ENCODE peak calls at places on chromosomes 1 and 21, in eight cellular contexts. I is mesenchymal stem cell, S is heart left ventricle, N is dorsolateral prefrontal cortex, G is esophagus squamous epithelium, C is A549, V is ovary, Q is Panc1. R is an unnamed sample.

GRCh38 chr1:8986814-8987190 is 39.4 kb downstream of the SLC2A7 start:
- DNase-seq in C (no peak), V (no peak), G (no peak), I (no peak), S (no peak), Q (no peak), N (no peak), R (peak; percentile 31)

GRCh38 chr1:149844650-149845255 is 54.6 kb upstream of the BOLA1 start:
- DNase-seq in I (peak; percentile 1), V (no peak), S (no peak), Q (no peak), C (no peak), N (peak; percentile 2), G (no peak), R (no peak)

GRCh38 chr1:9767964-9768668 is 55.6 kb downstream of the CLSTN1 start:
- DNase-seq in G (no peak), S (no peak), Q (no peak), C (no peak), V (no peak), N (no peak), I (no peak), R (no peak)

GRCh38 chr1:30452925-30453324 is 270.5 kb downstream of the MATN1 start:
- DNase-seq in I (no peak), Q (no peak), C (no peak), N (no peak), V (no peak), G (no peak), S (no peak), R (no peak)

GRCh38 chr1:228400692-228401454 is 5.8 kb downstream of the TRIM11 start:
- DNase-seq in C (no peak), S (no peak), V (no peak), G (no peak), I (no peak), Q (no peak), N (no peak), R (no peak)

GRCh38 chr1:44436401-44437394 is 31.6 kb downstream of the RNF220 start:
- DNase-seq in C (no peak), I (no peak), S (no peak), N (no peak), Q (no peak), V (no peak), G (no peak), R (no peak)

GRCh38 chr1:150528196-150528595 is 12.6 kb downstream of the FALEC start:
- DNase-seq in V (no peak), Q (no peak), I (peak; percentile 65), C (no peak), G (no peak), S (no peak), N (no peak), R (no peak)

GRCh38 chr1:15431571-15431948 is 6.7 kb upstream of the CTRC start:
- DNase-seq in G (no peak), S (no peak), Q (no peak), V (no peak), I (no peak), C (no peak), N (no peak), R (no peak)

GRCh38 chr1:51189421-51190073 is 46.5 kb upstream of the RNF11 start:
- DNase-seq in C (peak; percentile 61), Q (peak; percentile 61), N (peak; percentile 52), S (peak; percentile 29), I (peak; percentile 71), G (no peak), V (no peak), R (no peak)

GRCh38 chr1:63799324-63799723 is 25.5 kb downstream of the ROR1 start:
- DNase-seq in G (no peak), N (no peak), I (peak; percentile 47), V (no peak), C (no peak), Q (no peak), S (no peak), R (no peak)

GRCh38 chr1:150282558-150282958 is 204 bp downstream of the CIART start:
- DNase-seq in C (no peak), S (no peak), Q (no peak), V (no peak), I (no peak), N (no peak), G (no peak), R (no peak)

GRCh38 chr1:244450597-244451538 is 841 bp downstream of the ADSS2 start:
- DNase-seq in G (no peak), C (peak; percentile 40), V (peak; percentile 79), I (peak; percentile 77), Q (no peak), S (peak; percentile 56), N (no peak), R (peak; percentile 61)

GRCh38 chr21:29529139-29529538 is 230.4 kb downstream of the BACH1 start:
- DNase-seq in Q (no peak), C (no peak), N (no peak), I (no peak), G (no peak), V (no peak), S (no peak), R (no peak)
- H3K27ac ChIP-seq in Q (no peak overlapping the region), C (no peak overlapping the region), N (no peak overlapping the region), I (no peak overlapping the region), G (no peak overlapping the region), V (no peak overlapping the region), S (no peak overlapping the region), R (no peak overlapping the region)

GRCh38 chr1:184035719-184036516 is 1.6 kb downstream of the COLGALT2 start:
- DNase-seq in I (no peak), G (no peak), S (no peak), V (peak; percentile 13), N (no peak), C (no peak), Q (no peak), R (no peak)
- H3K27ac ChIP-seq in I (no peak overlapping the region), G (no peak overlapping the region), S (peak overlapping the region; percentile 73), V (no peak overlapping the region), N (peak overlapping the region; percentile 99), C (no peak overlapping the region), Q (peak overlapping the region; percentile 17), R (no peak overlapping the region)

DNA sequence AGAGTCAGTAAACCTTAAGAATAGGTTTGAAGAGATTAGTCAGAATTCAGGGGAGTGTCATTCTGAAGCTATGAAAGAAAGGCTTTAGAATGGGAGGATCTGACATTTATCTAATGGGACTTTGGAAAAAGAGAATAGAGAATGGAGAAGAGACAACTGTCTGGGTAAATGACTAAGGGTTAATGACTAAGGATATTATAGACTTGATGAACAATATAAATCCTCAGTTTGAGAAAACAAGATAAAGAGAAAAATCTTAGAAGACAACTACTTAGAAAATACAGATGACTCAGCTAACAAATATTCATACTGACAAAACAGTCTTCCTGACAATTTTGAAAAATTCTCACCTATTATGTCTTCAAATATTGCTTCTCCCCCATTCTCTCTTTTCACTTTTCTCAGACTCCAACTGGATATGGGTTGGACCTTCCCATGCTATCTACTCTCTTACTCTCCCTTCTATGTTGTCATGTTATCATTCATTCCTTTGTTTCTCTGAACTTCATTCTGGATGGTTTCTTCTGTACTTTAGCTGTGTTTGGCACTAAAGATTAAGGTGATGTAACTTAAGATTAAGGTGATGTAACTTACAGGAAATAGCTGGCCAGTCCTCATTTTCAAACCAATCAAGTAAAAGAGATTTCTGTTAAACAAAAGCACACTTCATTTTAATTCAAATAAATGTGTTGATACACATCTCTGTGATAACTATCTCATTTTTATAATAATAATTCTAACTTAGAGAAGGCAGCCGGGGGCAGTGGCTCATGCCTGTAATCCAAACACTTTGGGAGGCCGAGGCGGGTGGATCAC is 20.3 kb downstream of the SLC16A1 start:
- DNase-seq in G (no peak), V (no peak), S (no peak), I (peak; percentile 66), Q (no peak), C (peak; percentile 38), N (no peak), R (no peak)
- H3K27ac ChIP-seq in G (no peak overlapping the region), V (no peak overlapping the region), S (no peak overlapping the region), I (peak overlapping the region; percentile 97), Q (peak overlapping the region; percentile 39), C (peak overlapping the region; percentile 68), N (no peak overlapping the region), R (no peak overlapping the region)

DNA sequence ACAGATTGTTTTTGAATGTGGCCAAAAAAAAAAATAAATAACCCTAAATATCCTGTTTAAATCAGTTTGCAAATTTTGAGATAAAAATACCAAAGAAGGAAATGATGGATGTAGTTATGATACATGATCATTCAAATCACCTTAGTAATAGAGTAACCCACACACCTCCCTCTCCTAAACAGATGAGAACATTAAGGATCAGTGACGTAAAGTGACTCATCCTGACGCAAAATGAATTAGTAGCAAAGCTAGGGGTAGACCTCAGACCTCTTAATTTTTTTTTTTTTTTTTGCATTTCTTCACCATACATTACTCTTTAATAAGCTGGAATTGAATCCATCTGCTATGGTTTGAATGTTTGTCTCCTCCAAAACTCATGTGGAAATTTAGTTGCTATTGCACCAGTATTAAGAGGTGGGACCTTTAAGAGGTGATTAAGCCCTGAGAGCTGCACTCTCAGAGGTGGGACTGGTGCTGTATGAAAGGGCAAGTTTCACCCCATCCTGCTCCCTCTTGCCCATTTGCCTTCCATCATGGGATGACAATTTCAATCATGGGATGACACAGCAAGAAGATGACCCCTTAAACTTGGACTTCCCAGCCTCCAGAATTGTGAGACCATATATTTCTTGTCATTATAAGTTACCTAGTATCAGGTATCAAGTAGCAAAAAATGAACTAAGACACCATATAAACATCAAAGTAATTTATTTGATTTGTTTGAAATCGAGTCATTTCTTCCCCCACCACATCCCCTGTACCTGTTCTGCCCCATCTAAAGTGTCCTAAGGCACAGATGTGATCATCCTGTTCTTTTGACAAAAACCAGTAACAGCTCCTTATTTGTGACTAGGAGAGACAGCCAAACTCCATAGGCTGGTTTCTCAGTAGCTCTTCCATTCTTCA is 114.6 kb upstream of the DUSP10 start:
- DNase-seq in N (no peak), V (no peak), G (no peak), I (peak; percentile 24), S (no peak), C (no peak), Q (no peak), R (no peak)
- H3K27ac ChIP-seq in N (no peak overlapping the region), V (no peak overlapping the region), G (no peak overlapping the region), I (no peak overlapping the region), S (no peak overlapping the region), C (no peak overlapping the region), Q (no peak overlapping the region), R (no peak overlapping the region)

GRCh38 chr1:119226880-119227279 is 86.4 kb upstream of the WARS2 start:
- DNase-seq in V (no peak), G (no peak), N (no peak), C (no peak), I (no peak), Q (no peak), S (no peak), R (no peak)
- H3K27ac ChIP-seq in V (no peak overlapping the region), G (no peak overlapping the region), N (no peak overlapping the region), C (no peak overlapping the region), I (no peak overlapping the region), Q (no peak overlapping the region), S (no peak overlapping the region), R (no peak overlapping the region)